ENCODE peak calls at places on chromosomes 1 and 21, in five cellular contexts. J is psoas muscle, E is BE2C, F is mammary epithelial cell, I is mucosa of descending colon. R is an unnamed sample.

GRCh38 chr1:110211503-110212164 is 1.5 kb downstream of the KCNC4 start:
- DNase-seq in J (no peak), E (no peak), F (peak; percentile 16), I (peak; percentile 63), R (no peak)

GRCh38 chr21:43195131-43196021 is 26.6 kb downstream of the CRYAA start:
- DNase-seq in J (peak; percentile 68), E (no peak), F (no peak), I (peak; percentile 49), R (no peak)

GRCh38 chr1:231584117-231584516 is 42.5 kb upstream of the DISC1 start:
- DNase-seq in J (no peak), E (peak; percentile 28), F (peak; percentile 71), I (no peak), R (no peak)

GRCh38 chr1:222600274-222600673 is 10.5 kb upstream of the TAF1A start:
- DNase-seq in J (no peak), E (no peak), F (no peak), I (no peak), R (no peak)

GRCh38 chr1:209547626-209548025 is 35.9 kb upstream of the CAMK1G start:
- DNase-seq in J (no peak), E (no peak), F (no peak), I (no peak), R (no peak)

GRCh38 chr1:7613851-7614205 is 157.3 kb upstream of the VAMP3 start:
- DNase-seq in J (no peak), E (no peak), F (no peak), I (no peak), R (no peak)

GRCh38 chr1:245272676-245273075 is 117.9 kb downstream of the KIF26B start:
- DNase-seq in J (no peak), E (no peak), F (no peak), I (no peak), R (no peak)

GRCh38 chr1:26278835-26279597 is 870 bp upstream of the SH3BGRL3 start:
- DNase-seq in J (peak; percentile 47), E (no peak), F (peak; percentile 92), I (peak; percentile 71), R (no peak)

GRCh38 chr1:103220503-103221095 is 112.3 kb upstream of the COL11A1 start:
- DNase-seq in J (no peak), E (no peak), F (no peak), I (no peak), R (no peak)

GRCh38 chr1:234602334-234603220 is 7.4 kb downstream of the IRF2BP2 start:
- DNase-seq in J (peak; percentile 18), E (peak; percentile 48), F (peak; percentile 93), I (no peak), R (no peak)

GRCh38 chr1:102434421-102434820 is 437.7 kb upstream of the OLFM3 start:
- DNase-seq in J (no peak), E (peak; percentile 61), F (peak; percentile 4), I (no peak), R (peak; percentile 48)

GRCh38 chr1:181451661-181452060 is 31.7 kb upstream of the CACNA1E start:
- DNase-seq in J (no peak), E (no peak), F (no peak), I (no peak), R (no peak)

GRCh38 chr1:206117151-206117948 is at the start of gene AVPR1B:
- DNase-seq in J (peak; percentile 53), E (peak; percentile 28), F (peak; percentile 37), I (peak; percentile 59), R (no peak)

DNA sequence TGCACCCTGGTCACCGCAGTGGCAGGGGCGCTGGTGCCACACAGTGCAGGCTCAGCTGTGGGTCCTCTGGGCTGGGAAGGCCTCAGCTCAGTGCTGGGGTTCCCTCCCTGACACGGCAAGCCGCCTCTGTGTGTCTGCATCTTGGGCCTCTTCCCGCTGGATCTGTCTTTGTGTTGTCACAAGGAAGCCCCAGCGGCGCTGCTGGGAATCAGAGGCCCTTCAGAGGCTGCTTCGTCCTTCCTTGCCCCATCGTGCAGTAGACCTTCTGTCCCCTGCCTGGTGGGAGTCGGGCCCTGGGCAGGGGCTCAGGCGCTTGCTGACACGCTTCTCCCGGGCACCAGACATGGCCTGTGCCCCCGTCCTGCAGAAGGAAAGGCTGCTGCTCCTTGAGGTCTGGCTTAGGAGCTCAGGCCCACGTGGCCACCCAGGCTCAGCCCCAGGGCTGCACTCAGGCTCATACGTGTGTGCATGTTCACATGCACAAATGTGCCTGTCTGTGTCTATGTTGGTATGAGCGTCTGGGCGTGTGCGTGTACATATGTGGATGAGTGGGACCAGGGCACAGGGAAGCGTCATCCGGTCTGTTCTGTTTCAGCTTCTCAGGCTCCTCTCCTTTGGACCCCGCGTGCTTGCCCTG is 24.3 kb upstream of the DIP2A start:
- DNase-seq in J (no peak), E (no peak), F (no peak), I (peak; percentile 36), R (no peak)
- H3K36me3 ChIP-seq in J (peaks cover 100% of the 10 kb centered on the region), E (peaks cover 68% of the 10 kb centered on the region), F (peaks cover 14% of the 10 kb centered on the region), I (peaks cover 4% of the 10 kb centered on the region), R (peaks cover 89% of the 10 kb centered on the region)

GRCh38 chr1:22527555-22528296 is 35.6 kb upstream of the EPHA8 start:
- DNase-seq in J (no peak), E (peak; percentile 14), F (no peak), I (no peak), R (no peak)
- TF ChIP-seq CTCF in J (no peak), E (peak; percentile 56), F (no peak), I (no peak), R (peak; percentile 24)

DNA sequence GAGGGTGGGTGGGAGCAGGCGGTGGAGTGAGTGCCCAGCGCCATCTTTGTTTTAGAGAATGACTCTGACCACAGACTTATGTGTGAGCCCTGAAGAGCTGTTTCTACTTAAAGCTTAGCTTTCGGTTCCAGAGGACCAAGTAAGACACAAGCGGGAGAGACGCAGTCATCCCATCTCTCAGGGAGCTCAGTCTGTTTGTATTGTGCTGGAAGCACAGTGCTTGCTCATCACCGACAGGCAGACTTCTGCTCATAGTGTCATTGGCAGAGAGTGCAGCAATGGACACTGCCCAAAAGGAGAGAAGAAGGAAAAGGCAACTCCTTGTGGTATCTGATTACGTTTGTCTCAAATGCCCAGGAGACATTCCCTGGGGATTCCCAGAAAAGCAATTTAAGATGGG is 65.8 kb downstream of the KCNJ15 start:
- DNase-seq in J (no peak), E (no peak), F (peak; percentile 29), I (no peak), R (no peak)
- H3K36me3 ChIP-seq in J (no peaks in the 10 kb centered on the region), E (no peaks in the 10 kb centered on the region), F (no peaks in the 10 kb centered on the region), I (no peaks in the 10 kb centered on the region), R (no peaks in the 10 kb centered on the region)

DNA sequence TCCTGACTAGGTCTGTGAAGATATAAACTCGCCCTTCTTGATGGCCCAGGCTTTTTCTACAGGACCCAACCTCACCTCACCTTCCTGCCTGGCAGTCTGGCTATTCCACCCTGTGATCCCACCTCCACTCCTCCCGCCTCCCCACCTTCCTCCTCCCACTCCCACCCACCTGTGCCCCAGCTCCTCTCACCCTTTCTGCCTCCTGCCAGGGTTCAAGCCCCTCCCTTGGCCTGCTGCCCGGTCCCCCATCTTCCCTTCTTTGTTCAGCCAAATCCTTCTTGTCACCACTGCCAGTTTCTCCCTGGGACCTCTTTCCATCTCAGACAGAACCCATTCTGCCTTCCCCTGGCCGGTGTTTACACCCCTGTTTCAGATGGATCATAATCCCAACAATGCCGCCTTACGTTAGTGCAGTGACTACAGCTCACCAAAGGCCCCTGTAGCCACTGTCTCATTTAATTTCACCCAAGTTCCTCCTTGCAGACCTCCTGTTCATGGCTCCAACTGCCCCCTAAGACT is 127.5 kb upstream of the EDN2 start:
- DNase-seq in J (no peak), E (no peak), F (no peak), I (no peak), R (peak; percentile 3)
- TF ChIP-seq CTCF in J (no peak), E (no peak), F (no peak), I (no peak), R (no peak)

GRCh38 chr1:155297431-155297830 is 3.8 kb downstream of the PKLR start:
- DNase-seq in J (no peak), E (no peak), F (no peak), I (no peak), R (no peak)

GRCh38 chr1:155296660-155297059 is 4.6 kb downstream of the PKLR start:
- DNase-seq in J (no peak), E (no peak), F (no peak), I (no peak), R (no peak)

GRCh38 chr1:155295183-155295941 is 5.9 kb downstream of the PKLR start:
- DNase-seq in J (no peak), E (no peak), F (no peak), I (no peak), R (no peak)

GRCh38 chr1:155294520-155295182 is 6.6 kb downstream of the PKLR start:
- DNase-seq in J (no peak), E (no peak), F (no peak), I (no peak), R (no peak)

GRCh38 chr1:155295942-155296267 is 5.3 kb downstream of the PKLR start:
- DNase-seq in J (no peak), E (no peak), F (no peak), I (no peak), R (no peak)
- H3K36me3 ChIP-seq in J (no peaks in the 10 kb centered on the region), E (no peaks in the 10 kb centered on the region), F (no peaks in the 10 kb centered on the region), I (no peaks in the 10 kb centered on the region), R (no peaks in the 10 kb centered on the region)

GRCh38 chr1:118961156-118961555 is 27.0 kb downstream of the TBX15 start:
- DNase-seq in J (no peak), E (no peak), F (peak; percentile 6), I (no peak), R (no peak)
- TF ChIP-seq CTCF in J (no peak), E (no peak), F (no peak), I (no peak), R (no peak)

GRCh38 chr1:24080131-24080530 is 31.8 kb downstream of the MYOM3 start:
- DNase-seq in J (peak; percentile 33), E (no peak), F (no peak), I (no peak), R (no peak)
- H3K36me3 ChIP-seq in J (peaks cover 72% of the 10 kb centered on the region), E (no peaks in the 10 kb centered on the region), F (no peaks in the 10 kb centered on the region), I (no peaks in the 10 kb centered on the region), R (no peaks in the 10 kb centered on the region)

DNA sequence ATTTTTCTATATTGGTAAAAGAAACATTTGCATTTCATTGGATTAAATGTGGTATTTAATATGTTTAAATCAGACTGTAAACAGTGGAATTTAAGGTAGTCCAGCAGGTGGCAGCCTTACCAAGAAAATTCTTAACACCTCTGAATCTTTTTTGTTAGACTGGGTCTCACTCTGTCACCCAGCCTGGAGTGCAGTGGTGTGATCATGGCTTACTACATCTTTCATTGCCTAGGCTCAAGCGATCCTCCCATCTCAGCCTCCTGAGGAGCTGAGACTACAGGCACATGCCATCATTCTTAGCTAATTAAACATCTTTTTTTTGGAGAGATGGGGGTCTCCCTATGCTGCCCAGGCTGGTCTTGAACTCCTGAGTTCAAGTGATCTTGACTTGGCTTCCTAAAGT is 98.8 kb downstream of the RABGAP1L start:
- DNase-seq in J (no peak), E (peak; percentile 64), F (peak; percentile 17), I (no peak), R (peak; percentile 60)
- TF ChIP-seq CTCF in J (peak; percentile 50), E (peak; percentile 65), F (peak; percentile 47), I (no peak), R (peak; percentile 74)

GRCh38 chr1:55049271-55049913 is 10.0 kb downstream of the PCSK9 start:
- DNase-seq in J (no peak), E (no peak), F (no peak), I (no peak), R (no peak)
- H3K36me3 ChIP-seq in J (no peaks in the 10 kb centered on the region), E (no peaks in the 10 kb centered on the region), F (no peaks in the 10 kb centered on the region), I (no peaks in the 10 kb centered on the region), R (no peaks in the 10 kb centered on the region)

DNA sequence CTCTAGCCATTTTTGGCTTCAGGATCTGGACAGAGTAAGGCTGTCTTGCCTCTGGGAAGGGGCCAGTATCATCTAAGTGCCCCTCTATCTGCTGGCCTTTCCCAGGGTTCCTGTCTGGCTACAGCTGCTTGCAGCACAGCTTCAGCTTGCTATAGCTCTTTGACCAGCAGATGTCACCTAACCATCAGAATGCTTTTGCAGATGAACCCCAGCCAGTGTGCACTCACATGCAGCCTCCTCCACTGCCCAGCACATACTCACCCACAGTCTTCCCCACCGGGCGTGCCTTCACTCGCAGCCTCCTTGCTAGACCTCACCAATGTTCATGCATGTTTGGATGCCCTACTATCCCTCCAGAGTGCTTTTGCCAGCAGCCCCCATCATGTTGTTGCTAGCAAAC is 769.0 kb downstream of the BRINP3 start:
- DNase-seq in J (no peak), E (peak; percentile 54), F (peak; percentile 3), I (no peak), R (no peak)
- TF ChIP-seq CTCF in J (no peak), E (peak; percentile 68), F (peak; percentile 15), I (no peak), R (no peak)